ENCODE peak calls at places on chromosomes 1 and 21, in five cellular contexts. S, R, F, J and P are unnamed samples.

GRCh38 chr1:154749078-154749760 is 120.9 kb downstream of the KCNN3 start:
- DNase-seq in S (peak), R (peak), F (no peak), J (no peak), P (no peak)

GRCh38 chr1:13764533-13764932 is 64.5 kb downstream of the PRDM2 start:
- DNase-seq in S (no peak), R (peak), F (no peak), J (no peak), P (no peak)

GRCh38 chr1:7313081-7313546 is 458.0 kb upstream of the VAMP3 start:
- DNase-seq in S (no peak), R (no peak), F (no peak), J (no peak), P (no peak)

GRCh38 chr1:232014941-232015340 is 388.4 kb downstream of the DISC1 start:
- DNase-seq in S (no peak), R (no peak), F (no peak), J (no peak), P (no peak)

GRCh38 chr21:41956926-41957729 is 3.3 kb upstream of the C2CD2 start:
- DNase-seq in S (no peak), R (no peak), F (no peak), J (no peak), P (no peak)

GRCh38 chr1:24786191-24786590 is 40.9 kb downstream of the CLIC4 start:
- DNase-seq in S (no peak), R (no peak), F (no peak), J (no peak), P (no peak)

GRCh38 chr1:164667010-164667409 is 108.0 kb downstream of the PBX1 start:
- DNase-seq in S (no peak), R (no peak), F (no peak), J (no peak), P (no peak)

GRCh38 chr1:58211857-58212256 is 334.7 kb downstream of the OMA1 start:
- DNase-seq in S (no peak), R (no peak), F (no peak), J (no peak), P (no peak)

GRCh38 chr1:205949753-205950152 is 6.5 kb upstream of the SLC26A9 start:
- DNase-seq in S (no peak), R (no peak), F (no peak), J (no peak), P (no peak)

GRCh38 chr21:26833460-26833939 is 11.7 kb downstream of the ADAMTS1 start:
- DNase-seq in S (no peak), R (no peak), F (no peak), J (no peak), P (no peak)

GRCh38 chr21:45244799-45245340 is 42.8 kb downstream of the POFUT2 start:
- DNase-seq in S (no peak), R (no peak), F (no peak), J (no peak), P (no peak)

GRCh38 chr21:25735895-25736597 is 1.3 kb downstream of the GABPA start:
- DNase-seq in S (no peak), R (peak), F (no peak), J (no peak), P (no peak)

GRCh38 chr21:35909456-35910178 is 150.7 kb downstream of the SETD4 start:
- DNase-seq in S (no peak), R (peak), F (no peak), J (no peak), P (no peak)

GRCh38 chr1:109932232-109932631 is 21.6 kb downstream of the CSF1 start:
- DNase-seq in S (no peak), R (no peak), F (no peak), J (no peak), P (no peak)

GRCh38 chr1:242447682-242448081 is 76.8 kb downstream of the PLD5 start:
- DNase-seq in S (no peak), R (peak), F (no peak), J (no peak), P (no peak)

GRCh38 chr1:18288609-18289219 is 181.1 kb downstream of the IGSF21 start:
- DNase-seq in S (no peak), R (no peak), F (no peak), J (no peak), P (peak)

GRCh38 chr1:161943713-161944112 is 80.0 kb downstream of the OLFML2B start:
- DNase-seq in S (no peak), R (no peak), F (no peak), J (no peak), P (no peak)

GRCh38 chr21:46634427-46634826 is 1.0 kb upstream of the PRMT2 start:
- DNase-seq in S (no peak), R (no peak), F (no peak), J (no peak), P (no peak)

GRCh38 chr1:233725423-233725822 is 111.5 kb downstream of the KCNK1 start:
- DNase-seq in S (no peak), R (peak), F (no peak), J (no peak), P (no peak)

GRCh38 chr21:37363936-37364335 is 2.6 kb upstream of the DYRK1A start:
- DNase-seq in S (no peak), R (no peak), F (no peak), J (no peak), P (no peak)

GRCh38 chr21:31509108-31510017 is 150.1 kb upstream of the SOD1 start:
- DNase-seq in S (peak), R (peak), F (no peak), J (no peak), P (no peak)

GRCh38 chr1:119982006-119982405 is 85.7 kb upstream of the ADAM30 start:
- DNase-seq in S (no peak), R (no peak), F (no peak), J (no peak), P (no peak)

GRCh38 chr1:111597433-111597832 is 22.2 kb upstream of the RAP1A start:
- DNase-seq in S (no peak), R (no peak), F (no peak), J (no peak), P (no peak)

GRCh38 chr1:194295690-194296089 is 1109.3 kb upstream of the B3GALT2 start:
- DNase-seq in S (peak), R (peak), F (no peak), J (no peak), P (no peak)

GRCh38 chr1:31264790-31265386 is 25.2 kb upstream of the NKAIN1 start:
- DNase-seq in S (no peak), R (no peak), F (peak), J (no peak), P (no peak)

GRCh38 chr1:236168716-236169429 is 26.5 kb downstream of the GPR137B start:
- DNase-seq in S (no peak), R (peak), F (peak), J (no peak), P (no peak)